ENCODE peak calls at places on chromosomes 1 and 21, in eight cellular contexts. Z, N, A, F, X, O, S and B are unnamed samples.

GRCh38 chr1:87134625-87135024 is 194.1 kb upstream of the LMO4 start:
- DNase-seq in F (no peak), A (no peak), N (no peak), X (no peak), Z (no peak), O (no peak), S (no peak), B (no peak)

GRCh38 chr21:28705616-28706015 is 287.1 kb downstream of the LTN1 start:
- DNase-seq in Z (no peak), S (no peak), F (peak; percentile 37), A (peak; percentile 4), X (no peak), O (peak; percentile 41), N (no peak), B (no peak)

GRCh38 chr1:27557596-27558340 is 46.2 kb downstream of the AHDC1 start:
- DNase-seq in F (no peak), Z (no peak), X (peak; percentile 76), O (no peak), S (no peak), A (no peak), N (no peak), B (no peak)

GRCh38 chr1:224447971-224448370 is 13.4 kb upstream of the WDR26 start:
- DNase-seq in Z (no peak), O (no peak), N (no peak), A (no peak), F (no peak), S (no peak), X (no peak), B (no peak)

GRCh38 chr1:2095981-2096736 is 45.9 kb downstream of the PRKCZ start:
- DNase-seq in Z (no peak), N (no peak), A (no peak), S (no peak), O (no peak), F (no peak), X (no peak), B (no peak)

GRCh38 chr1:199015799-199016198 is 377.0 kb downstream of the PTPRC start:
- DNase-seq in S (no peak), Z (no peak), O (no peak), F (no peak), N (no peak), X (no peak), A (no peak), B (no peak)

GRCh38 chr1:205240118-205240517 is 12.4 kb downstream of the TMCC2 start:
- DNase-seq in N (no peak), X (no peak), S (no peak), Z (peak; percentile 93), F (no peak), O (no peak), A (no peak), B (no peak)

GRCh38 chr1:42186172-42186571 is 21.6 kb upstream of the GUCA2A start:
- DNase-seq in Z (no peak), S (no peak), O (peak; percentile 77), X (peak; percentile 42), A (peak; percentile 82), F (peak; percentile 74), N (no peak), B (no peak)

GRCh38 chr1:31397360-31398095 is 15.5 kb upstream of the SERINC2 start:
- DNase-seq in Z (no peak), F (peak; percentile 12), X (peak; percentile 65), O (peak; percentile 39), N (no peak), A (peak; percentile 55), S (no peak), B (no peak)

GRCh38 chr1:171743014-171743870 is 1.4 kb upstream of the VAMP4 start:
- DNase-seq in N (no peak), O (peak; percentile 82), X (peak; percentile 80), A (peak; percentile 95), F (peak; percentile 91), S (no peak), Z (peak; percentile 86), B (no peak)

GRCh38 chr1:37822942-37823865 is 15.2 kb upstream of the YRDC start:
- DNase-seq in O (peak; percentile 31), N (no peak), F (peak; percentile 71), A (peak; percentile 44), S (no peak), X (peak; percentile 26), Z (no peak), B (no peak)